ENCODE peak calls at places on chromosome 16, in nine cellular contexts. I, Y, C, P, M, B, N, E and F are unnamed samples.

GRCh38 chr16:1823821-1824220 is 2.8 kb downstream of the HAGH start:
- DNase-seq in B (peak), E (no peak), C (no peak), Y (no peak), I (peak), M (peak), P (no peak), N (no peak), F (peak)

GRCh38 chr16:81879625-81880024 is 100.5 kb downstream of the PLCG2 start:
- DNase-seq in I (peak), C (no peak), E (no peak), Y (no peak), M (no peak), P (peak), N (no peak), B (no peak), F (no peak)

GRCh38 chr16:84913315-84913714 is 93.5 kb downstream of the CRISPLD2 start:
- DNase-seq in E (no peak), P (no peak), M (no peak), B (no peak), C (no peak), N (no peak), I (no peak), Y (no peak), F (peak)

GRCh38 chr16:85446846-85447656 is 166.1 kb upstream of the GSE1 start:
- DNase-seq in E (no peak), P (no peak), I (peak), N (no peak), Y (no peak), C (no peak), B (no peak), M (no peak), F (peak)

GRCh38 chr16:77043076-77043475 is 147.9 kb upstream of the MON1B start:
- DNase-seq in B (peak), P (no peak), E (no peak), C (no peak), I (peak), M (peak), N (no peak), Y (no peak), F (no peak)

GRCh38 chr16:49183911-49184310 is 97.7 kb downstream of the CBLN1 start:
- DNase-seq in E (no peak), P (peak), M (no peak), B (no peak), I (peak), N (no peak), Y (no peak), C (no peak), F (no peak)

GRCh38 chr16:23564964-23565363 is 7.4 kb downstream of the UBFD1 start:
- DNase-seq in N (no peak), E (peak), P (no peak), C (no peak), I (no peak), B (no peak), M (no peak), Y (peak), F (no peak)

GRCh38 chr16:90015586-90016338 is 3.5 kb downstream of the DBNDD1 start:
- DNase-seq in E (no peak), I (no peak), M (no peak), P (no peak), C (no peak), Y (no peak), B (no peak), N (no peak), F (no peak)

GRCh38 chr16:55948230-55948629 is 73.1 kb upstream of the CES5A start:
- DNase-seq in P (no peak), M (no peak), C (no peak), Y (no peak), I (no peak), B (no peak), E (no peak), N (no peak), F (no peak)

GRCh38 chr16:4053663-4054479 is 62.4 kb downstream of the ADCY9 start:
- DNase-seq in B (peak), E (peak), M (peak), P (no peak), Y (peak), I (no peak), N (peak), C (no peak), F (peak)

GRCh38 chr16:22161999-22162657 is at the start of gene SDR42E2:
- DNase-seq in P (no peak), I (no peak), B (no peak), E (no peak), Y (peak), C (peak), N (no peak), M (no peak), F (peak)

GRCh38 chr16:15976929-15977637 is 27.7 kb downstream of the ABCC1 start:
- DNase-seq in N (no peak), Y (no peak), P (no peak), E (no peak), M (no peak), I (no peak), B (peak), C (no peak), F (no peak)

GRCh38 chr16:28839004-28839639 is 7.0 kb downstream of the TUFM start:
- DNase-seq in P (no peak), B (no peak), E (no peak), Y (no peak), N (no peak), M (no peak), I (no peak), C (no peak), F (no peak)

GRCh38 chr16:733382-734207 is 6.7 kb downstream of the HAGHL start:
- DNase-seq in B (no peak), C (peak), P (no peak), N (no peak), Y (no peak), I (no peak), M (no peak), E (no peak), F (no peak)

GRCh38 chr16:54718376-54718775 is 212.3 kb upstream of the IRX5 start:
- DNase-seq in E (no peak), B (no peak), M (no peak), P (no peak), N (no peak), Y (no peak), I (no peak), C (no peak), F (no peak)

GRCh38 chr16:28590384-28591340 is 6.2 kb downstream of the SULT1A2 start:
- DNase-seq in Y (no peak), E (no peak), I (no peak), N (no peak), C (no peak), P (no peak), M (no peak), B (no peak), F (no peak)

GRCh38 chr16:82192665-82193064 is 22.6 kb upstream of the MPHOSPH6 start:
- DNase-seq in M (peak), C (no peak), N (no peak), B (peak), I (peak), Y (no peak), E (no peak), P (no peak), F (no peak)

GRCh38 chr16:83899272-83899897 is 470 bp downstream of the MLYCD start:
- DNase-seq in B (peak), E (peak), P (peak), I (peak), Y (peak), M (peak), N (no peak), C (peak), F (peak)

GRCh38 chr16:77238593-77238992 is 39.4 kb downstream of the SYCE1L start:
- DNase-seq in C (no peak), I (no peak), N (no peak), B (no peak), Y (no peak), E (no peak), M (no peak), P (no peak), F (no peak)

GRCh38 chr16:49575352-49576172 is 202.0 kb downstream of the C16orf78 start:
- DNase-seq in Y (no peak), C (no peak), P (no peak), E (peak), I (peak), M (no peak), B (no peak), N (no peak), F (peak)

GRCh38 chr16:85865-86264 is 7.8 kb downstream of the MPG start:
- DNase-seq in P (no peak), M (no peak), I (no peak), E (no peak), N (no peak), C (no peak), Y (no peak), B (no peak), F (no peak)

GRCh38 chr16:48608871-48609452 is 1.0 kb downstream of the N4BP1 start:
- DNase-seq in M (no peak), Y (no peak), I (no peak), C (no peak), N (no peak), P (no peak), B (no peak), E (no peak), F (no peak)

GRCh38 chr16:27303256-27304100 is 10.3 kb upstream of the IL4R start:
- DNase-seq in P (no peak), M (no peak), C (no peak), N (no peak), Y (no peak), I (no peak), E (no peak), B (no peak), F (no peak)

GRCh38 chr16:27302126-27302525 is 11.6 kb upstream of the IL4R start:
- DNase-seq in E (no peak), M (no peak), N (no peak), Y (no peak), P (no peak), B (no peak), I (no peak), C (no peak), F (no peak)

GRCh38 chr16:27304102-27304501 is 9.7 kb upstream of the IL4R start:
- DNase-seq in C (no peak), Y (no peak), B (no peak), E (no peak), I (no peak), N (no peak), P (no peak), M (no peak), F (no peak)

GRCh38 chr16:27298132-27298531 is 15.6 kb upstream of the IL4R start:
- DNase-seq in I (peak), Y (no peak), N (no peak), C (no peak), B (no peak), P (no peak), M (no peak), E (no peak), F (no peak)

DNA sequence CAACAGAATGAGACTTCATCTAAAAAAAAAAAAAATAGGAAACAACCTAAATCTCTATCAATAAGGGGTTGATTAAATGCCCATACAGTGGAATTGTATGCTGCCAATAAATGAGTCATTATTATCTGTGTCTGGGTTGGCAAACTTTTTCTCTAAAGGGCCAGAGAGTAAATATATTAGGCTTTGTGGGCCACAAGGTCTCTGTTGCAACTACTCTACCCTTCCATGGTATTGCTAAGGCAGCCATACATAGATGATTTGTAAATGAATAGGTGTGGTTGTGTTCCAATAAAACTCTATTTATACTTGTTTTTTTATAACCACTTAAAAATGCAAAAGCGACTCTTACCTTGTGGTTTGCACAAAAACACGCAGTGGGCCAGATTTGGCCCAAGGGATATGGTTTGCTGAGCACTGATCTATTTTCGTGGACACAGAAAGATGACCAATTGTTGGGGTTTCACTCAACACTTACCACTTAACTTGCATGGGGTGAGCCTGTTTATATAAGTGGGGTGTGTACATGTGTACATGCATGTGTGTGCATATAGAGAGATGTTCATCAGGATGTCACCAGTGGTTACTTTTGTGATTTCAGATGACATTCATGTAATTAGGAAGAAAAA is 12.4 kb upstream of the IL4R start:
- DNase-seq in P (no peak), N (no peak), C (no peak), I (no peak), M (no peak), Y (no peak), B (no peak), E (no peak), F (no peak)
- H3K4me3 ChIP-seq in P (no peak), N (no peak), C (no peak), I (peak), M (no peak), Y (no peak), B (no peak), E (no peak), F (no peak)

GRCh38 chr16:19881783-19882182 is 2.9 kb downstream of the GPRC5B start:
- DNase-seq in M (no peak), P (no peak), Y (no peak), N (no peak), E (no peak), B (no peak), I (no peak), C (no peak), F (no peak)
- H3K4me3 ChIP-seq in M (no peak), P (no peak), Y (no peak), N (no peak), E (peak), B (no peak), I (no peak), C (no peak), F (no peak)

GRCh38 chr16:67425046-67425445 is 5.9 kb upstream of the HSD11B2 start:
- DNase-seq in C (no peak), B (peak), Y (no peak), I (no peak), M (no peak), N (no peak), P (no peak), E (no peak), F (no peak)
- H3K4me3 ChIP-seq in C (no peak), B (no peak), Y (no peak), I (no peak), M (no peak), N (no peak), P (no peak), E (no peak), F (no peak)

GRCh38 chr16:73019456-73020362 is 28.2 kb downstream of the ZFHX3 start:
- DNase-seq in P (no peak), Y (peak), I (no peak), E (no peak), M (peak), B (peak), N (no peak), C (no peak), F (peak)
- H3K4me3 ChIP-seq in P (no peak), Y (no peak), I (no peak), E (no peak), M (peak), B (peak), N (peak), C (no peak), F (no peak)

GRCh38 chr16:70777973-70778406 is 23.0 kb downstream of the VAC14 start:
- DNase-seq in C (no peak), I (no peak), N (no peak), E (no peak), P (no peak), B (peak), M (peak), Y (peak), F (no peak)
- H3K4me3 ChIP-seq in C (no peak), I (no peak), N (no peak), E (no peak), P (no peak), B (no peak), M (no peak), Y (no peak), F (no peak)

GRCh38 chr16:87954361-87954760 is 3.1 kb downstream of the BANP start:
- DNase-seq in B (no peak), C (no peak), I (no peak), N (no peak), P (no peak), Y (no peak), E (no peak), M (no peak), F (no peak)

GRCh38 chr16:87953308-87954208 is 2.3 kb downstream of the BANP start:
- DNase-seq in Y (no peak), M (no peak), C (no peak), B (no peak), I (no peak), N (no peak), P (no peak), E (no peak), F (no peak)

GRCh38 chr16:87950765-87951549 is at the start of gene BANP:
- DNase-seq in I (peak), P (peak), Y (peak), C (peak), M (peak), E (peak), B (peak), N (peak), F (peak)

GRCh38 chr16:87951550-87952538 is 610 bp downstream of the BANP start:
- DNase-seq in Y (no peak), P (peak), N (no peak), I (peak), B (no peak), M (no peak), E (no peak), C (no peak), F (no peak)

GRCh38 chr16:87952751-87953150 is 1.5 kb downstream of the BANP start:
- DNase-seq in C (no peak), Y (no peak), B (no peak), I (no peak), N (no peak), E (no peak), P (no peak), M (no peak), F (no peak)
- H3K4me3 ChIP-seq in C (no peak), Y (no peak), B (peak), I (peak), N (peak), E (no peak), P (no peak), M (peak), F (no peak)

GRCh38 chr16:66661210-66661560 is 35.4 kb downstream of the CMTM4 start:
- DNase-seq in P (no peak), N (no peak), I (no peak), M (no peak), E (no peak), Y (no peak), C (no peak), B (no peak), F (no peak)
- H3K4me3 ChIP-seq in P (no peak), N (peak), I (no peak), M (no peak), E (no peak), Y (no peak), C (no peak), B (peak), F (no peak)

GRCh38 chr16:86565644-86566511 is 751 bp upstream of the FOXC2 start:
- DNase-seq in I (no peak), C (no peak), B (no peak), P (no peak), M (no peak), N (no peak), Y (no peak), E (no peak), F (no peak)

GRCh38 chr16:86566966-86567700 is 504 bp downstream of the FOXC2 start:
- DNase-seq in Y (no peak), B (peak), M (peak), P (no peak), E (no peak), N (no peak), C (peak), I (no peak), F (no peak)

GRCh38 chr16:86566601-86566965 is at the start of gene FOXC2:
- DNase-seq in Y (peak), N (peak), C (peak), I (no peak), P (peak), M (peak), E (peak), B (peak), F (peak)

GRCh38 chr16:86563489-86564345 is 2.9 kb upstream of the FOXC2 start:
- DNase-seq in P (peak), N (peak), C (peak), I (peak), E (peak), M (peak), B (peak), Y (peak), F (peak)

GRCh38 chr16:86565181-86565631 is 1.4 kb upstream of the FOXC2 start:
- DNase-seq in B (no peak), Y (no peak), M (no peak), P (no peak), N (no peak), C (no peak), I (no peak), E (no peak), F (no peak)
- H3K4me3 ChIP-seq in B (peak), Y (no peak), M (peak), P (no peak), N (peak), C (no peak), I (no peak), E (peak), F (no peak)